ENCODE peak calls at places on chromosomes 3 and 15, in five cellular contexts. O, Q, K, V and J are unnamed samples.
A peak's percentile ranks its signal among the peaks of the same experiment; 100 is the strongest.

GRCh38 chr15:93028632-93029612 is 60.1 kb downstream of the RGMA start:
- DNase-seq in K (peak; percentile 95), V (peak; percentile 84), Q (no peak), O (peak; percentile 90), J (peak; percentile 54)

GRCh38 chr15:91224750-91225380 is 124.8 kb downstream of the SV2B start:
- DNase-seq in Q (no peak), K (no peak), O (peak; percentile 37), V (no peak), J (peak; percentile 43)

GRCh38 chr3:15050405-15051092 is 14.6 kb downstream of the MRPS25 start:
- DNase-seq in O (no peak), K (no peak), V (no peak), Q (no peak), J (no peak)

GRCh38 chr3:136177876-136178275 is 18.3 kb downstream of the MSL2 start:
- DNase-seq in V (no peak), O (no peak), K (no peak), Q (no peak), J (no peak)

GRCh38 chr15:35626984-35627383 is 81.0 kb upstream of the DPH6 start:
- DNase-seq in Q (no peak), V (no peak), K (no peak), O (no peak), J (no peak)

GRCh38 chr3:128337305-128337704 is 129.4 kb downstream of the DNAJB8 start:
- DNase-seq in K (no peak), Q (no peak), V (no peak), O (peak; percentile 73), J (no peak)

GRCh38 chr3:102038477-102039142 is 189.3 kb downstream of the NFKBIZ start:
- DNase-seq in Q (no peak), K (no peak), O (no peak), V (no peak), J (no peak)

GRCh38 chr3:147311716-147312115 is 94.6 kb downstream of the ZIC4 start:
- DNase-seq in Q (no peak), O (no peak), K (no peak), V (no peak), J (no peak)

GRCh38 chr15:41490355-41490754 is 3.3 kb upstream of the ITPKA start:
- DNase-seq in O (peak; percentile 95), K (no peak), V (no peak), Q (no peak), J (no peak)

GRCh38 chr3:8556470-8556869 is 54.8 kb downstream of the LMCD1 start:
- DNase-seq in K (no peak), Q (no peak), V (no peak), O (no peak), J (no peak)

GRCh38 chr3:149812165-149812605 is 830 bp upstream of the RNF13 start:
- DNase-seq in O (no peak), Q (no peak), K (no peak), V (no peak), J (no peak)

GRCh38 chr3:62214850-62215249 is 158.5 kb downstream of the FEZF2 start:
- DNase-seq in V (no peak), K (no peak), Q (no peak), O (no peak), J (peak; percentile 9)

GRCh38 chr3:158918451-158918850 is 116.6 kb downstream of the MFSD1 start:
- DNase-seq in V (no peak), K (no peak), O (no peak), Q (no peak), J (no peak)

GRCh38 chr3:126965526-126966080 is 17.3 kb upstream of the PLXNA1 start:
- DNase-seq in O (no peak), Q (no peak), K (no peak), V (peak; percentile 5), J (no peak)

GRCh38 chr3:159548675-159549335 is 439.8 kb upstream of the IL12A start:
- DNase-seq in V (no peak), Q (no peak), O (peak; percentile 8), K (no peak), J (no peak)

GRCh38 chr3:184565421-184566211 is 4.0 kb downstream of the EPHB3 start:
- DNase-seq in O (peak; percentile 95), Q (no peak), V (no peak), K (peak; percentile 75), J (peak; percentile 83)

GRCh38 chr3:98893740-98894139 is 7.8 kb downstream of the DCBLD2 start:
- DNase-seq in O (no peak), V (no peak), Q (no peak), K (no peak), J (no peak)

GRCh38 chr3:70854108-70854507 is 541.7 kb upstream of the MDFIC2 start:
- DNase-seq in O (peak; percentile 32), V (no peak), K (no peak), Q (no peak), J (no peak)

GRCh38 chr3:154398084-154398967 is 31.7 kb downstream of the GPR149 start:
- DNase-seq in Q (no peak), O (no peak), V (no peak), K (no peak), J (no peak)

GRCh38 chr15:96273317-96274086 is 57.0 kb upstream of the NR2F2 start:
- DNase-seq in K (no peak), V (no peak), Q (no peak), O (peak; percentile 100), J (no peak)

DNA sequence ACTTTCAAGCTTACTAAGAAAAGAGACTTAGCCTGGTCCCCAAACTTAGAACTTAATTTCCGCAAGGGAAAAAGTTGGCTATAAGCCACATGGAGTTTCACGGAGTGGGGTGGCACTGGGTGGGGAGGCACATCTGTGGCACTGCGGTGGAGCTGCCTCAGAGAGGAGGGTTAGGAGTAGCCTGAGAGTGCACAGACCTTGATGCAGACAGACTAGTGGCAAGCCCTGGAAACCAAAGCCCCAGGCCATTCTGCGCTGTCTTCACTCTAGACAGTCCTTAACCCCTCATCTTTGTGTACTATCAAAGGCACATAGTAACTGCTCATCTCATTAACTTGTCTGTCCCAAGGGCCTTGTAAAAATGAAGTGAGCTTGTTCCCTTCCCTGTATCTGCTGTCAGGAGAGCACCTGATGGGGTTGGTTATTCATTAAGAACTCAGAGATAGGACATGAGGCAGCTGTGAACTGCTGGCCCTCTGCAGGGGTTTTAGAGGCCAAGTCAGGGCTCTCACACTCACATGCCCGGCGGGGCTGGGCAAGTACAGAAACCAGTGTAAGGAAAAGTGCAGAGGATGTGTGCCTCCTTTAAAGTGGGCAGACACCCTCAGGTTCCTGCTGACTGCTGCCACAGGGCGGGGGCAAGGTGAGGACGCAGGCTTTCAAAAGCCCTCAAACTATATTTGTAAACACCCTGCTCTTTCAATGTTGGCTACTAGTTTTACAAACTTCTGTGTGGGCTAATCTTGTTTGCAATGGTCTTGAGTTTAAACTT is 22.2 kb downstream of the CXCR6 start:
- DNase-seq in K (no peak), O (no peak), Q (no peak), V (no peak), J (no peak)
- H3K36me3 ChIP-seq in K (peaks cover 95% of the 10 kb centered on the region), O (peaks cover 5% of the 10 kb centered on the region), Q (peaks cover 55% of the 10 kb centered on the region), V (peaks cover 100% of the 10 kb centered on the region), J (peaks cover 16% of the 10 kb centered on the region)

GRCh38 chr3:156455839-156456238 is 99.1 kb downstream of the SSR3 start:
- DNase-seq in K (no peak), Q (no peak), V (no peak), O (no peak), J (no peak)
- TF ChIP-seq CTCF in K (no peak), Q (no peak), V (no peak), O (no peak), J (no peak)

GRCh38 chr3:111473550-111473949 is 68.4 kb upstream of the CD96 start:
- DNase-seq in K (no peak), O (no peak), V (no peak), Q (no peak), J (no peak)
- H3K36me3 ChIP-seq in K (no peaks in the 10 kb centered on the region), O (no peaks in the 10 kb centered on the region), V (no peaks in the 10 kb centered on the region), Q (no peaks in the 10 kb centered on the region), J (no peaks in the 10 kb centered on the region)

DNA sequence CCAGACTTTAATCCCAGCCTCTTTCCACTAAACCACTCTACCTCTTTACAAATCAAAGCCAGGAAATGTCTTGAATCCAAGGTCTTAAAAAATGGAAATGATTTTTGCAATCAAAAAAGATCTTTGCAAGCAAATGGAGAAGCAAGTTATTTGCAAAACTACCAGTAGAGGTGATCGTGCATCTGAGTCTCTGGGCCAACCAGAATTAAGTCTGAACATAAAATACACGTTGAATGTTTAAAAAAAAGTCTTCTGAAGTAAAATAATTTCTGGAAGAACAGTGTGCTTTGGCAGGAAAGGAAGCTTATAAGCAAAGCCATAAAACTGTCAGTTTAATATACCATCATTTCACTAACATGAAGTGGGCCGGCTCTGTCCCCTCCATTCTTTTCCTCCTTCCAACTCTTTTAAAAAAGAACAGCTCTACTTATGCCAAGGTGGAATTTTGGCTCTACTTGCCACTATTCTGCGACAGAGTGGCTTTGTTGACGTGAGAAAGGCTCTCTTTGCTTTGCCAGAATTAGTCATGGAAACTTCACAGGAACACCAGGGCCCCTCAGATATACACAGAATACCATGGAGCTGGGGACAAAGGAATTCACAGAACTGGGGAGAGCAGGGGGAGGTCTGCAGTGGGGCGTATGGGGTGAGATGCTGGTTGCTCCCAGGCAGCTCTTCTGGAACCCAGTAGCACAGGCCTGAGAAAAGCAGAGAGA is 29.8 kb downstream of the FSTL1 start:
- DNase-seq in K (peak; percentile 69), O (no peak), V (no peak), Q (no peak), J (no peak)
- TF ChIP-seq CTCF in K (no peak), O (no peak), V (no peak), Q (no peak), J (no peak)

GRCh38 chr3:74584782-74585181 is 29.7 kb downstream of the CNTN3 start:
- DNase-seq in V (no peak), K (no peak), O (no peak), Q (no peak), J (no peak)
- H3K36me3 ChIP-seq in V (no peaks in the 10 kb centered on the region), K (no peaks in the 10 kb centered on the region), O (no peaks in the 10 kb centered on the region), Q (no peaks in the 10 kb centered on the region), J (no peaks in the 10 kb centered on the region)